ENCODE peak calls at places on chromosomes 1 and 21, in eight cellular contexts. S, L, E, U, T, M, V and F are unnamed samples.
A peak's percentile ranks its signal among the peaks of the same experiment; 100 is the strongest.

GRCh38 chr1:211553549-211553948 is 25.4 kb downstream of the SLC30A1 start:
- DNase-seq in S (no peak), L (no peak), E (no peak), U (no peak), T (no peak), M (no peak), V (no peak), F (no peak)

GRCh38 chr1:200867018-200867811 is 5.6 kb upstream of the GPR25 start:
- DNase-seq in S (no peak), L (no peak), E (no peak), U (no peak), T (no peak), M (no peak), V (no peak), F (no peak)

GRCh38 chr1:96416111-96416595 is 305.4 kb upstream of the PTBP2 start:
- DNase-seq in S (no peak), L (peak; percentile 96), E (peak; percentile 96), U (no peak), T (no peak), M (no peak), V (peak; percentile 80), F (no peak)

GRCh38 chr1:110850145-110850544 is 22.8 kb upstream of the CD53 start:
- DNase-seq in S (no peak), L (no peak), E (no peak), U (no peak), T (no peak), M (no peak), V (no peak), F (no peak)

GRCh38 chr1:36517019-36517387 is 34.3 kb upstream of the CSF3R start:
- DNase-seq in S (no peak), L (no peak), E (no peak), U (no peak), T (no peak), M (no peak), V (no peak), F (no peak)

GRCh38 chr1:206930210-206930798 is 8.6 kb upstream of the FCMR start:
- DNase-seq in S (no peak), L (no peak), E (no peak), U (no peak), T (peak; percentile 34), M (no peak), V (no peak), F (peak; percentile 48)

GRCh38 chr1:9900142-9901043 is 9.7 kb downstream of the CTNNBIP1 start:
- DNase-seq in S (no peak), L (no peak), E (no peak), U (peak; percentile 67), T (no peak), M (peak; percentile 83), V (no peak), F (peak; percentile 79)

GRCh38 chr1:184326278-184326677 is 60.6 kb upstream of the C1orf21 start:
- DNase-seq in S (no peak), L (no peak), E (no peak), U (no peak), T (no peak), M (no peak), V (no peak), F (no peak)

GRCh38 chr21:44708213-44708865 is 3.0 kb downstream of the TSPEAR start:
- DNase-seq in S (no peak), L (no peak), E (no peak), U (peak; percentile 34), T (no peak), M (no peak), V (peak; percentile 12), F (no peak)

GRCh38 chr1:26391450-26391849 is 18.9 kb upstream of the ZNF683 start:
- DNase-seq in S (peak; percentile 31), L (no peak), E (no peak), U (no peak), T (peak; percentile 21), M (no peak), V (peak; percentile 79), F (no peak)

GRCh38 chr1:21317035-21317689 is 26.9 kb upstream of the ECE1 start:
- DNase-seq in S (no peak), L (peak; percentile 65), E (peak; percentile 53), U (peak; percentile 90), T (no peak), M (peak; percentile 76), V (peak; percentile 90), F (peak; percentile 79)

GRCh38 chr1:115677570-115677969 is 35.8 kb downstream of the VANGL1 start:
- DNase-seq in S (no peak), L (no peak), E (no peak), U (no peak), T (no peak), M (no peak), V (no peak), F (no peak)

GRCh38 chr1:34113887-34114286 is 51.1 kb downstream of the CSMD2 start:
- DNase-seq in S (no peak), L (no peak), E (no peak), U (no peak), T (no peak), M (no peak), V (peak; percentile 36), F (no peak)

GRCh38 chr1:36913523-36914060 is 120.7 kb downstream of the GRIK3 start:
- DNase-seq in S (no peak), L (no peak), E (no peak), U (no peak), T (no peak), M (no peak), V (no peak), F (no peak)

GRCh38 chr1:19344372-19344810 is 32.3 kb downstream of the SLC66A1 start:
- DNase-seq in S (peak; percentile 29), L (no peak), E (no peak), U (peak; percentile 80), T (peak; percentile 17), M (peak; percentile 44), V (peak; percentile 83), F (peak; percentile 72)

GRCh38 chr1:15139654-15140350 is 13.7 kb upstream of the TMEM51 start:
- DNase-seq in S (no peak), L (no peak), E (no peak), U (no peak), T (no peak), M (no peak), V (no peak), F (no peak)

GRCh38 chr1:21779613-21780521 is 3.1 kb downstream of the USP48 start:
- DNase-seq in S (no peak), L (no peak), E (no peak), U (no peak), T (no peak), M (no peak), V (no peak), F (no peak)

GRCh38 chr1:22508329-22508728 is 55.0 kb upstream of the EPHA8 start:
- DNase-seq in S (no peak), L (no peak), E (no peak), U (no peak), T (no peak), M (no peak), V (no peak), F (no peak)

GRCh38 chr1:235328271-235329138 is at the start of gene GGPS1:
- DNase-seq in S (peak; percentile 94), L (peak; percentile 99), E (peak; percentile 100), U (peak; percentile 99), T (peak; percentile 94), M (peak; percentile 98), V (peak; percentile 99), F (peak; percentile 98)

GRCh38 chr21:37915516-37915915 is 741 bp downstream of the KCNJ6 start:
- DNase-seq in S (no peak), L (no peak), E (no peak), U (no peak), T (no peak), M (no peak), V (peak; percentile 35), F (no peak)